ENCODE peak calls at places on chromosome 21, in five cellular contexts. One of them, this sample, is unnamed.

GRCh38 chr21:46605759-46606426 is 1.0 kb upstream of the S100B start:
- DNase-seq in endodermal cell: peak; percentile 28
- DNase-seq in mesenchymal stem cell: no peak
- DNase-seq in fibroblast of lung: no peak
- DNase-seq in neural progenitor cell: no peak
- DNase-seq in this sample: no peak

GRCh38 chr21:23384679-23385078 is 2222.6 kb downstream of the MRPL39 start:
- DNase-seq in neural progenitor cell: peak; percentile 56
- DNase-seq in fibroblast of lung: no peak
- DNase-seq in mesenchymal stem cell: no peak
- DNase-seq in endodermal cell: peak; percentile 58
- DNase-seq in this sample: peak; percentile 51

GRCh38 chr21:33799378-33800090 is 116.1 kb downstream of the ATP5PO start:
- DNase-seq in mesenchymal stem cell: no peak
- DNase-seq in endodermal cell: no peak
- DNase-seq in fibroblast of lung: no peak
- DNase-seq in neural progenitor cell: peak; percentile 80
- DNase-seq in this sample: no peak

GRCh38 chr21:26519142-26519541 is 53.9 kb downstream of the CYYR1 start:
- DNase-seq in endodermal cell: no peak
- DNase-seq in mesenchymal stem cell: no peak
- DNase-seq in fibroblast of lung: no peak
- DNase-seq in neural progenitor cell: no peak
- DNase-seq in this sample: no peak

GRCh38 chr21:25983745-25984144 is 186.8 kb downstream of the APP start:
- DNase-seq in mesenchymal stem cell: no peak
- DNase-seq in neural progenitor cell: no peak
- DNase-seq in endodermal cell: no peak
- DNase-seq in fibroblast of lung: no peak
- DNase-seq in this sample: no peak

GRCh38 chr21:31201548-31201947 is 142.5 kb downstream of the TIAM1 start:
- DNase-seq in fibroblast of lung: peak; percentile 74
- DNase-seq in endodermal cell: no peak
- DNase-seq in mesenchymal stem cell: no peak
- DNase-seq in neural progenitor cell: no peak
- DNase-seq in this sample: no peak

GRCh38 chr21:42096593-42096992 is 25.5 kb downstream of the UMODL1 start:
- DNase-seq in mesenchymal stem cell: no peak
- DNase-seq in endodermal cell: no peak
- DNase-seq in fibroblast of lung: no peak
- DNase-seq in neural progenitor cell: no peak
- DNase-seq in this sample: no peak

GRCh38 chr21:36069713-36070573 is at the start of gene CBR1:
- DNase-seq in endodermal cell: peak; percentile 91
- DNase-seq in mesenchymal stem cell: peak; percentile 69
- DNase-seq in neural progenitor cell: peak; percentile 72
- DNase-seq in fibroblast of lung: peak; percentile 94
- DNase-seq in this sample: peak; percentile 52

GRCh38 chr21:25862112-25862511 is 127.3 kb downstream of the GABPA start:
- DNase-seq in fibroblast of lung: no peak
- DNase-seq in mesenchymal stem cell: no peak
- DNase-seq in endodermal cell: no peak
- DNase-seq in neural progenitor cell: peak; percentile 9
- DNase-seq in this sample: no peak

GRCh38 chr21:20728691-20729090 is 269.5 kb upstream of the NCAM2 start:
- DNase-seq in mesenchymal stem cell: no peak
- DNase-seq in neural progenitor cell: no peak
- DNase-seq in fibroblast of lung: no peak
- DNase-seq in endodermal cell: no peak
- DNase-seq in this sample: no peak

GRCh38 chr21:24856326-24856725 is 751.0 kb downstream of the MRPL39 start:
- DNase-seq in fibroblast of lung: no peak
- DNase-seq in endodermal cell: no peak
- DNase-seq in neural progenitor cell: no peak
- DNase-seq in mesenchymal stem cell: no peak
- DNase-seq in this sample: no peak

GRCh38 chr21:42227909-42228708 is 9.2 kb downstream of the ABCG1 start:
- DNase-seq in neural progenitor cell: peak; percentile 29
- DNase-seq in fibroblast of lung: peak; percentile 66
- DNase-seq in endodermal cell: peak; percentile 81
- DNase-seq in mesenchymal stem cell: peak; percentile 92
- DNase-seq in this sample: peak; percentile 66

GRCh38 chr21:20999567-21000169 is 1.5 kb downstream of the NCAM2 start:
- DNase-seq in endodermal cell: peak; percentile 79
- DNase-seq in fibroblast of lung: peak; percentile 27
- DNase-seq in neural progenitor cell: peak; percentile 57
- DNase-seq in mesenchymal stem cell: peak; percentile 51
- DNase-seq in this sample: no peak

GRCh38 chr21:37087188-37087587 is 14.1 kb downstream of the TTC3 start:
- DNase-seq in endodermal cell: no peak
- DNase-seq in mesenchymal stem cell: peak; percentile 72
- DNase-seq in neural progenitor cell: peak; percentile 7
- DNase-seq in fibroblast of lung: peak; percentile 71
- DNase-seq in this sample: no peak

GRCh38 chr21:33403128-33403785 is at the start of gene IFNGR2:
- DNase-seq in mesenchymal stem cell: peak; percentile 46
- DNase-seq in neural progenitor cell: peak; percentile 77
- DNase-seq in endodermal cell: peak; percentile 74
- DNase-seq in fibroblast of lung: no peak
- DNase-seq in this sample: no peak

GRCh38 chr21:36073181-36073580 is 3.4 kb downstream of the CBR1 start:
- DNase-seq in neural progenitor cell: no peak
- DNase-seq in endodermal cell: no peak
- DNase-seq in fibroblast of lung: no peak
- DNase-seq in mesenchymal stem cell: no peak
- DNase-seq in this sample: no peak

GRCh38 chr21:36260030-36260787 is 59.8 kb upstream of the MORC3 start:
- DNase-seq in fibroblast of lung: peak; percentile 69
- DNase-seq in mesenchymal stem cell: peak; percentile 81
- DNase-seq in endodermal cell: peak; percentile 63
- DNase-seq in neural progenitor cell: peak; percentile 37
- DNase-seq in this sample: peak; percentile 43

GRCh38 chr21:16674949-16675348 is 837.9 kb upstream of the CXADR start:
- DNase-seq in neural progenitor cell: no peak
- DNase-seq in endodermal cell: no peak
- DNase-seq in mesenchymal stem cell: no peak
- DNase-seq in fibroblast of lung: no peak
- DNase-seq in this sample: no peak

GRCh38 chr21:36547464-36547863 is 67.5 kb upstream of the CLDN14 start:
- DNase-seq in fibroblast of lung: peak; percentile 8
- DNase-seq in neural progenitor cell: no peak
- DNase-seq in endodermal cell: no peak
- DNase-seq in mesenchymal stem cell: no peak
- DNase-seq in this sample: no peak

GRCh38 chr21:36913247-36914169 is 53.0 kb downstream of the HLCS start:
- DNase-seq in endodermal cell: no peak
- DNase-seq in mesenchymal stem cell: no peak
- DNase-seq in fibroblast of lung: no peak
- DNase-seq in neural progenitor cell: no peak
- DNase-seq in this sample: no peak

GRCh38 chr21:41947596-41948403 is 6.0 kb downstream of the C2CD2 start:
- DNase-seq in neural progenitor cell: no peak
- DNase-seq in mesenchymal stem cell: no peak
- DNase-seq in endodermal cell: no peak
- DNase-seq in fibroblast of lung: peak; percentile 53
- DNase-seq in this sample: no peak

GRCh38 chr21:41289431-41289830 is 27.2 kb upstream of the FAM3B start:
- DNase-seq in neural progenitor cell: peak; percentile 59
- DNase-seq in mesenchymal stem cell: no peak
- DNase-seq in endodermal cell: peak; percentile 57
- DNase-seq in fibroblast of lung: peak; percentile 23
- DNase-seq in this sample: no peak

GRCh38 chr21:37787456-37787855 is 128.8 kb downstream of the KCNJ6 start:
- DNase-seq in fibroblast of lung: peak; percentile 96
- DNase-seq in mesenchymal stem cell: peak; percentile 87
- DNase-seq in endodermal cell: no peak
- DNase-seq in neural progenitor cell: no peak
- DNase-seq in this sample: peak; percentile 44

GRCh38 chr21:29372063-29372802 is 73.5 kb downstream of the BACH1 start:
- DNase-seq in neural progenitor cell: peak; percentile 81
- DNase-seq in fibroblast of lung: peak; percentile 75
- DNase-seq in mesenchymal stem cell: peak; percentile 84
- DNase-seq in endodermal cell: peak; percentile 76
- DNase-seq in this sample: peak; percentile 89

GRCh38 chr21:32360401-32360981 is 32.3 kb downstream of the URB1 start:
- DNase-seq in fibroblast of lung: no peak
- DNase-seq in neural progenitor cell: no peak
- DNase-seq in endodermal cell: no peak
- DNase-seq in mesenchymal stem cell: no peak
- DNase-seq in this sample: no peak

GRCh38 chr21:25967566-25968438 is 202.8 kb downstream of the APP start:
- DNase-seq in neural progenitor cell: no peak
- DNase-seq in fibroblast of lung: peak; percentile 25
- DNase-seq in mesenchymal stem cell: peak; percentile 39
- DNase-seq in endodermal cell: no peak
- DNase-seq in this sample: no peak

GRCh38 chr21:33299181-33299752 is 25.5 kb upstream of the IFNAR1 start:
- DNase-seq in fibroblast of lung: no peak
- DNase-seq in endodermal cell: no peak
- DNase-seq in neural progenitor cell: no peak
- DNase-seq in mesenchymal stem cell: no peak
- DNase-seq in this sample: peak; percentile 9

GRCh38 chr21:16086936-16087335 is 357.2 kb downstream of the USP25 start:
- DNase-seq in fibroblast of lung: no peak
- DNase-seq in mesenchymal stem cell: no peak
- DNase-seq in endodermal cell: no peak
- DNase-seq in neural progenitor cell: no peak
- DNase-seq in this sample: no peak

DNA sequence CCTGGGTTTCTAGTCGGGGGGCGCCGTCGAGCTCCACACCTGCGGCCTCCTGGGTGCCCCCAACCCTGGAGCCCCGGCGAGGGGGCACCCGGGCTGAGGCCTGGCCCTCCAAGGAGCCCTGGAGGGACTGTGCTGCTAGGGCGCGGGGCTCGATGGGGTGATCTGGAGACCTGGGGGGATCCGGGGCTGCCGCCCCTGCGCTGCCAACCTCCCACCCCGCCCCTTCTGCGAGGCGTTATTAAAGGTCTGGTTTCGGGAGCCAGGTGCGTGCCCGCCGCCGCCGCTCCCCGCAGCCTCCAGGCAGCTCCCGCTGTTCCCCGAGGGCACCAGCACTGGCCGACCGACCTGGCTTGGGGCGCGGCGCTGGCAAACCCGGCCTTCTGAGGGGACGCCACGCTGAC is 746 bp upstream of the POFUT2 start:
- DNase-seq in endodermal cell: peak; percentile 61
- DNase-seq in mesenchymal stem cell: no peak
- DNase-seq in neural progenitor cell: peak; percentile 39
- DNase-seq in fibroblast of lung: no peak
- DNase-seq in this sample: no peak
- H3K9ac ChIP-seq in endodermal cell: peak overlapping the region; percentile 62
- H3K9ac ChIP-seq in mesenchymal stem cell: peak overlapping the region; percentile 81
- H3K9ac ChIP-seq in neural progenitor cell: no peak overlapping the region
- H3K9ac ChIP-seq in fibroblast of lung: peak overlapping the region; percentile 76
- H3K9ac ChIP-seq in this sample: peak overlapping the region; percentile 78

GRCh38 chr21:38803075-38803474 is 2.7 kb upstream of the ETS2 start:
- DNase-seq in mesenchymal stem cell: no peak
- DNase-seq in endodermal cell: no peak
- DNase-seq in neural progenitor cell: no peak
- DNase-seq in fibroblast of lung: no peak
- DNase-seq in this sample: no peak

GRCh38 chr21:38802050-38803026 is 3.4 kb upstream of the ETS2 start:
- DNase-seq in neural progenitor cell: no peak
- DNase-seq in endodermal cell: no peak
- DNase-seq in fibroblast of lung: no peak
- DNase-seq in mesenchymal stem cell: peak; percentile 57
- DNase-seq in this sample: no peak

GRCh38 chr21:38804617-38805281 is 980 bp upstream of the ETS2 start:
- DNase-seq in mesenchymal stem cell: peak; percentile 81
- DNase-seq in endodermal cell: peak; percentile 84
- DNase-seq in fibroblast of lung: peak; percentile 69
- DNase-seq in neural progenitor cell: no peak
- DNase-seq in this sample: no peak

GRCh38 chr21:38805282-38806152 is at the start of gene ETS2:
- DNase-seq in neural progenitor cell: peak; percentile 89
- DNase-seq in endodermal cell: peak; percentile 93
- DNase-seq in mesenchymal stem cell: peak; percentile 98
- DNase-seq in fibroblast of lung: peak; percentile 93
- DNase-seq in this sample: peak; percentile 90

DNA sequence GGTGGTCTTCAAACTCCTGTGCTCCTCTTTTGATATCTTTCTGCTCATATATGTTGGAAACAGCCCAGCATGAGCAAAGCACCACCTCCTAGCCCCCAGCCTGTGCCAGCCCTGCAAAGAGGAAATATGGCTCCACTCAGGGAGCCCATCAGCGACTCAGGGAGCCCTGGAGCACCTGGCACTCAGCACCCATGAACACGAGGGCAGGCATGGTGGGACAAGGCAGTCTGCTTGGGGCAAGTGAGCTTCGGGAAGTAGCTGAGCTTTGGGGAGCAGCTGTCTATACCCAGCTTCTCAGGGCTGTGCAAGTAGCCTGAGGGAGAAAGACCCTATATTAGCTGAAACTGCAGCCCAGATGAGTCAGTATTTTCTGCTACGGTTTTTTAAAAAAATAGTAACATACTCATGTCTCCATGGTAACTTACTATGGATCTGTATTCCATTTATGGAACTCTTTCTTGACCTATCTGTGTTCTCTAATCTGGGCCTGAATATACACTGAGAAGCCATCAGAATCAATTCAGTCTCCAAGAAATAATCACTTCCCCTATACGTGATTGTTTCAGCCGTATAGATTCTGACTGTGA is 1.6 kb upstream of the ETS2 start:
- DNase-seq in endodermal cell: no peak
- DNase-seq in neural progenitor cell: no peak
- DNase-seq in mesenchymal stem cell: peak; percentile 74
- DNase-seq in fibroblast of lung: peak; percentile 49
- DNase-seq in this sample: no peak
- H3K4me3 ChIP-seq in endodermal cell: no peak overlapping the region
- H3K4me3 ChIP-seq in neural progenitor cell: no peak overlapping the region
- H3K4me3 ChIP-seq in mesenchymal stem cell: no peak overlapping the region
- H3K4me3 ChIP-seq in fibroblast of lung: no peak overlapping the region
- H3K4me3 ChIP-seq in this sample: no peak overlapping the region

GRCh38 chr21:39124852-39125251 is 58.4 kb downstream of the PSMG1 start:
- DNase-seq in endodermal cell: no peak
- DNase-seq in mesenchymal stem cell: no peak
- DNase-seq in fibroblast of lung: no peak
- DNase-seq in neural progenitor cell: no peak
- DNase-seq in this sample: no peak
- H3K27me3 ChIP-seq in endodermal cell: no peaks in the 10 kb centered on the region
- H3K27me3 ChIP-seq in mesenchymal stem cell: no peaks in the 10 kb centered on the region
- H3K27me3 ChIP-seq in fibroblast of lung: no peaks in the 10 kb centered on the region
- H3K27me3 ChIP-seq in neural progenitor cell: no peaks in the 10 kb centered on the region
- H3K27me3 ChIP-seq in this sample: no peaks in the 10 kb centered on the region

GRCh38 chr21:43361127-43361492 is 65.8 kb downstream of the SIK1 start:
- DNase-seq in neural progenitor cell: no peak
- DNase-seq in fibroblast of lung: no peak
- DNase-seq in endodermal cell: peak; percentile 60
- DNase-seq in mesenchymal stem cell: no peak
- DNase-seq in this sample: no peak
- H3K9ac ChIP-seq in neural progenitor cell: no peak overlapping the region
- H3K9ac ChIP-seq in fibroblast of lung: peak overlapping the region; percentile 67
- H3K9ac ChIP-seq in endodermal cell: no peak overlapping the region
- H3K9ac ChIP-seq in mesenchymal stem cell: peak overlapping the region; percentile 76
- H3K9ac ChIP-seq in this sample: no peak overlapping the region

This sample was measured in NT2/D1.